ENCODE peak calls at places on chromosome 16, in six cellular contexts. B is left kidney; W is skeletal muscle cell; I is iris pigment epithelial cell; K is stimulated activated CD8-positive, alpha-beta memory T cell treated with anti-CD3 and anti-CD28 coated beads, Interleukin-4, amount 100 ng/mL, for 1 hour; D is prostate gland. L is an unnamed sample.

GRCh38 chr16:4918790-4919210 is 18.1 kb downstream of the PPL start:
- DNase-seq in K (no peak), I (no peak), W (no peak), B (peak), D (peak), L (no peak)

GRCh38 chr16:56191807-56192643 is 736 bp downstream of the GNAO1 start:
- DNase-seq in K (no peak), D (no peak), B (no peak), W (no peak), I (no peak), L (no peak)

GRCh38 chr16:53829186-53829747 is 125.3 kb downstream of the FTO start:
- DNase-seq in B (no peak), W (no peak), I (peak), D (no peak), K (no peak), L (no peak)

GRCh38 chr16:58499092-58499511 is 841 bp upstream of the NDRG4 start:
- DNase-seq in D (no peak), I (no peak), W (no peak), K (no peak), B (no peak), L (no peak)

GRCh38 chr16:19114359-19115147 is 789 bp downstream of the ITPRIPL2 start:
- DNase-seq in B (peak), K (no peak), W (no peak), D (peak), I (peak), L (no peak)

GRCh38 chr16:11208916-11209665 is 46.9 kb downstream of the SOCS1 start:
- DNase-seq in I (no peak), D (no peak), W (no peak), K (no peak), B (peak), L (no peak)

GRCh38 chr16:31421587-31421986 is 6.6 kb downstream of the COX6A2 start:
- DNase-seq in K (no peak), I (no peak), W (no peak), D (no peak), B (no peak), L (no peak)

GRCh38 chr16:27779719-27780161 is 229.8 kb downstream of the KATNIP start:
- DNase-seq in I (peak), D (peak), B (peak), W (no peak), K (no peak), L (no peak)

GRCh38 chr16:12177643-12178042 is 201.1 kb downstream of the SNX29 start:
- DNase-seq in B (no peak), D (no peak), W (no peak), K (no peak), I (no peak), L (no peak)

GRCh38 chr16:27067138-27067537 is 411 bp downstream of the C16orf82 start:
- DNase-seq in D (no peak), W (no peak), I (no peak), K (no peak), B (peak), L (no peak)

L was measured in LNCaP clone FGC.